ENCODE peak calls at places on chromosomes 3 and 15, in ten cellular contexts. One of them, this sample, is unnamed.

GRCh38 chr3:28476194-28476593 is 127.6 kb upstream of the AZI2 start:
- DNase-seq in AG08396: peak
- DNase-seq in aorta: no peak
- DNase-seq in stimulated activated CD4-positive, alpha-beta T cell treated with anti-CD3 and anti-CD28 coated beads, TNF-alpha, amount 100 ng/mL, for 4 hours: no peak
- DNase-seq in NT2/D1: peak
- DNase-seq in HS-5: peak
- DNase-seq in GM12892: peak
- DNase-seq in A673: peak
- DNase-seq in frontal cortex: no peak
- DNase-seq in SK-MEL-5: peak
- DNase-seq in this sample: no peak

GRCh38 chr3:194472290-194472920 is 14.4 kb downstream of the ATP13A3 start:
- DNase-seq in AG08396: peak
- DNase-seq in aorta: no peak
- DNase-seq in stimulated activated CD4-positive, alpha-beta T cell treated with anti-CD3 and anti-CD28 coated beads, TNF-alpha, amount 100 ng/mL, for 4 hours: no peak
- DNase-seq in NT2/D1: peak
- DNase-seq in HS-5: peak
- DNase-seq in GM12892: no peak
- DNase-seq in A673: peak
- DNase-seq in frontal cortex: no peak
- DNase-seq in SK-MEL-5: peak
- DNase-seq in this sample: no peak

GRCh38 chr15:83378921-83379561 is 68.1 kb upstream of the SH3GL3 start:
- DNase-seq in AG08396: no peak
- DNase-seq in aorta: no peak
- DNase-seq in stimulated activated CD4-positive, alpha-beta T cell treated with anti-CD3 and anti-CD28 coated beads, TNF-alpha, amount 100 ng/mL, for 4 hours: no peak
- DNase-seq in NT2/D1: no peak
- DNase-seq in HS-5: no peak
- DNase-seq in GM12892: no peak
- DNase-seq in A673: no peak
- DNase-seq in frontal cortex: no peak
- DNase-seq in SK-MEL-5: no peak
- DNase-seq in this sample: no peak

GRCh38 chr15:87724330-87724729 is 532.2 kb downstream of the NTRK3 start:
- DNase-seq in AG08396: no peak
- DNase-seq in aorta: no peak
- DNase-seq in stimulated activated CD4-positive, alpha-beta T cell treated with anti-CD3 and anti-CD28 coated beads, TNF-alpha, amount 100 ng/mL, for 4 hours: no peak
- DNase-seq in NT2/D1: no peak
- DNase-seq in HS-5: no peak
- DNase-seq in GM12892: no peak
- DNase-seq in A673: no peak
- DNase-seq in frontal cortex: no peak
- DNase-seq in SK-MEL-5: no peak
- DNase-seq in this sample: peak

GRCh38 chr3:134711284-134711683 is 60.5 kb upstream of the KY start:
- DNase-seq in AG08396: no peak
- DNase-seq in aorta: no peak
- DNase-seq in stimulated activated CD4-positive, alpha-beta T cell treated with anti-CD3 and anti-CD28 coated beads, TNF-alpha, amount 100 ng/mL, for 4 hours: no peak
- DNase-seq in NT2/D1: no peak
- DNase-seq in HS-5: no peak
- DNase-seq in GM12892: no peak
- DNase-seq in A673: peak
- DNase-seq in frontal cortex: no peak
- DNase-seq in SK-MEL-5: peak
- DNase-seq in this sample: no peak

GRCh38 chr3:196686436-196686835 is 25.6 kb downstream of the CEP19 start:
- DNase-seq in AG08396: no peak
- DNase-seq in aorta: no peak
- DNase-seq in stimulated activated CD4-positive, alpha-beta T cell treated with anti-CD3 and anti-CD28 coated beads, TNF-alpha, amount 100 ng/mL, for 4 hours: no peak
- DNase-seq in NT2/D1: no peak
- DNase-seq in HS-5: no peak
- DNase-seq in GM12892: no peak
- DNase-seq in A673: peak
- DNase-seq in frontal cortex: no peak
- DNase-seq in SK-MEL-5: no peak
- DNase-seq in this sample: no peak

GRCh38 chr15:85427286-85428028 is 47.1 kb downstream of the AKAP13 start:
- DNase-seq in AG08396: no peak
- DNase-seq in aorta: no peak
- DNase-seq in stimulated activated CD4-positive, alpha-beta T cell treated with anti-CD3 and anti-CD28 coated beads, TNF-alpha, amount 100 ng/mL, for 4 hours: no peak
- DNase-seq in NT2/D1: no peak
- DNase-seq in HS-5: no peak
- DNase-seq in GM12892: no peak
- DNase-seq in A673: no peak
- DNase-seq in frontal cortex: no peak
- DNase-seq in SK-MEL-5: no peak
- DNase-seq in this sample: no peak

GRCh38 chr15:90020041-90020735 is 19.1 kb downstream of the ZNF710 start:
- DNase-seq in AG08396: no peak
- DNase-seq in aorta: peak
- DNase-seq in stimulated activated CD4-positive, alpha-beta T cell treated with anti-CD3 and anti-CD28 coated beads, TNF-alpha, amount 100 ng/mL, for 4 hours: no peak
- DNase-seq in NT2/D1: no peak
- DNase-seq in HS-5: no peak
- DNase-seq in GM12892: no peak
- DNase-seq in A673: no peak
- DNase-seq in frontal cortex: no peak
- DNase-seq in SK-MEL-5: no peak
- DNase-seq in this sample: peak

GRCh38 chr3:14452676-14453367 is 50.4 kb downstream of the SLC6A6 start:
- DNase-seq in AG08396: peak
- DNase-seq in aorta: peak
- DNase-seq in stimulated activated CD4-positive, alpha-beta T cell treated with anti-CD3 and anti-CD28 coated beads, TNF-alpha, amount 100 ng/mL, for 4 hours: no peak
- DNase-seq in NT2/D1: no peak
- DNase-seq in HS-5: peak
- DNase-seq in GM12892: no peak
- DNase-seq in A673: peak
- DNase-seq in frontal cortex: peak
- DNase-seq in SK-MEL-5: peak
- DNase-seq in this sample: peak

GRCh38 chr15:42152196-42152920 is 4.1 kb downstream of the PLA2G4F start:
- DNase-seq in AG08396: no peak
- DNase-seq in aorta: no peak
- DNase-seq in stimulated activated CD4-positive, alpha-beta T cell treated with anti-CD3 and anti-CD28 coated beads, TNF-alpha, amount 100 ng/mL, for 4 hours: no peak
- DNase-seq in NT2/D1: no peak
- DNase-seq in HS-5: no peak
- DNase-seq in GM12892: no peak
- DNase-seq in A673: no peak
- DNase-seq in frontal cortex: peak
- DNase-seq in SK-MEL-5: no peak
- DNase-seq in this sample: no peak

GRCh38 chr3:157100079-157100477 is 59.9 kb downstream of the CCNL1 start:
- DNase-seq in AG08396: no peak
- DNase-seq in aorta: no peak
- DNase-seq in stimulated activated CD4-positive, alpha-beta T cell treated with anti-CD3 and anti-CD28 coated beads, TNF-alpha, amount 100 ng/mL, for 4 hours: no peak
- DNase-seq in NT2/D1: no peak
- DNase-seq in HS-5: no peak
- DNase-seq in GM12892: no peak
- DNase-seq in A673: no peak
- DNase-seq in frontal cortex: no peak
- DNase-seq in SK-MEL-5: no peak
- DNase-seq in this sample: no peak

GRCh38 chr3:52897130-52898109 is at the start of gene STIMATE:
- DNase-seq in AG08396: peak
- DNase-seq in aorta: peak
- DNase-seq in stimulated activated CD4-positive, alpha-beta T cell treated with anti-CD3 and anti-CD28 coated beads, TNF-alpha, amount 100 ng/mL, for 4 hours: peak
- DNase-seq in NT2/D1: peak
- DNase-seq in HS-5: peak
- DNase-seq in GM12892: peak
- DNase-seq in A673: peak
- DNase-seq in frontal cortex: peak
- DNase-seq in SK-MEL-5: peak
- DNase-seq in this sample: peak

GRCh38 chr3:55899887-55900286 is 412.8 kb upstream of the WNT5A start:
- DNase-seq in AG08396: no peak
- DNase-seq in aorta: no peak
- DNase-seq in stimulated activated CD4-positive, alpha-beta T cell treated with anti-CD3 and anti-CD28 coated beads, TNF-alpha, amount 100 ng/mL, for 4 hours: no peak
- DNase-seq in NT2/D1: peak
- DNase-seq in HS-5: no peak
- DNase-seq in GM12892: no peak
- DNase-seq in A673: no peak
- DNase-seq in frontal cortex: no peak
- DNase-seq in SK-MEL-5: peak
- DNase-seq in this sample: no peak

GRCh38 chr3:69299344-69299743 is 86.5 kb downstream of the FRMD4B start:
- DNase-seq in AG08396: no peak
- DNase-seq in aorta: no peak
- DNase-seq in stimulated activated CD4-positive, alpha-beta T cell treated with anti-CD3 and anti-CD28 coated beads, TNF-alpha, amount 100 ng/mL, for 4 hours: no peak
- DNase-seq in NT2/D1: no peak
- DNase-seq in HS-5: no peak
- DNase-seq in GM12892: no peak
- DNase-seq in A673: no peak
- DNase-seq in frontal cortex: no peak
- DNase-seq in SK-MEL-5: no peak
- DNase-seq in this sample: no peak

GRCh38 chr3:48268936-48269551 is 28.1 kb downstream of the ZNF589 start:
- DNase-seq in AG08396: no peak
- DNase-seq in aorta: no peak
- DNase-seq in stimulated activated CD4-positive, alpha-beta T cell treated with anti-CD3 and anti-CD28 coated beads, TNF-alpha, amount 100 ng/mL, for 4 hours: peak
- DNase-seq in NT2/D1: no peak
- DNase-seq in HS-5: no peak
- DNase-seq in GM12892: no peak
- DNase-seq in A673: no peak
- DNase-seq in frontal cortex: no peak
- DNase-seq in SK-MEL-5: no peak
- DNase-seq in this sample: no peak

GRCh38 chr3:51386159-51386851 is 1.2 kb downstream of the MANF start:
- DNase-seq in AG08396: no peak
- DNase-seq in aorta: no peak
- DNase-seq in stimulated activated CD4-positive, alpha-beta T cell treated with anti-CD3 and anti-CD28 coated beads, TNF-alpha, amount 100 ng/mL, for 4 hours: no peak
- DNase-seq in NT2/D1: no peak
- DNase-seq in HS-5: no peak
- DNase-seq in GM12892: no peak
- DNase-seq in A673: no peak
- DNase-seq in frontal cortex: no peak
- DNase-seq in SK-MEL-5: no peak
- DNase-seq in this sample: no peak

GRCh38 chr3:195105841-195106417 is 165.0 kb downstream of the XXYLT1 start:
- DNase-seq in AG08396: no peak
- DNase-seq in aorta: no peak
- DNase-seq in stimulated activated CD4-positive, alpha-beta T cell treated with anti-CD3 and anti-CD28 coated beads, TNF-alpha, amount 100 ng/mL, for 4 hours: no peak
- DNase-seq in NT2/D1: no peak
- DNase-seq in HS-5: no peak
- DNase-seq in GM12892: no peak
- DNase-seq in A673: no peak
- DNase-seq in frontal cortex: no peak
- DNase-seq in SK-MEL-5: no peak
- DNase-seq in this sample: no peak

GRCh38 chr15:51884041-51884440 is 54.6 kb downstream of the TMOD3 start:
- DNase-seq in AG08396: no peak
- DNase-seq in aorta: no peak
- DNase-seq in stimulated activated CD4-positive, alpha-beta T cell treated with anti-CD3 and anti-CD28 coated beads, TNF-alpha, amount 100 ng/mL, for 4 hours: no peak
- DNase-seq in NT2/D1: no peak
- DNase-seq in HS-5: no peak
- DNase-seq in GM12892: no peak
- DNase-seq in A673: no peak
- DNase-seq in frontal cortex: no peak
- DNase-seq in SK-MEL-5: no peak
- DNase-seq in this sample: no peak

GRCh38 chr15:90883971-90884718 is at the start of gene FES:
- DNase-seq in AG08396: peak
- DNase-seq in aorta: peak
- DNase-seq in stimulated activated CD4-positive, alpha-beta T cell treated with anti-CD3 and anti-CD28 coated beads, TNF-alpha, amount 100 ng/mL, for 4 hours: no peak
- DNase-seq in NT2/D1: no peak
- DNase-seq in HS-5: no peak
- DNase-seq in GM12892: no peak
- DNase-seq in A673: no peak
- DNase-seq in frontal cortex: peak
- DNase-seq in SK-MEL-5: no peak
- DNase-seq in this sample: peak

GRCh38 chr3:69033470-69033869 is 18.7 kb downstream of the TMF1 start:
- DNase-seq in AG08396: no peak
- DNase-seq in aorta: no peak
- DNase-seq in stimulated activated CD4-positive, alpha-beta T cell treated with anti-CD3 and anti-CD28 coated beads, TNF-alpha, amount 100 ng/mL, for 4 hours: no peak
- DNase-seq in NT2/D1: no peak
- DNase-seq in HS-5: peak
- DNase-seq in GM12892: no peak
- DNase-seq in A673: no peak
- DNase-seq in frontal cortex: no peak
- DNase-seq in SK-MEL-5: no peak
- DNase-seq in this sample: no peak

GRCh38 chr15:36936652-36937051 is 163.7 kb downstream of the MEIS2 start:
- DNase-seq in AG08396: no peak
- DNase-seq in aorta: no peak
- DNase-seq in stimulated activated CD4-positive, alpha-beta T cell treated with anti-CD3 and anti-CD28 coated beads, TNF-alpha, amount 100 ng/mL, for 4 hours: no peak
- DNase-seq in NT2/D1: no peak
- DNase-seq in HS-5: no peak
- DNase-seq in GM12892: no peak
- DNase-seq in A673: no peak
- DNase-seq in frontal cortex: no peak
- DNase-seq in SK-MEL-5: no peak
- DNase-seq in this sample: no peak

This sample was measured in sigmoid colon.